ENCODE peak calls at places on chromosomes 11 and 22, in five cellular contexts. U is amygdala; V is substantia nigra; I is activated T-cell treated with anti-CD3 and anti-CD28 coated beads, Interleukin-2, amount 50 U/mL, for 4 hours; W is NCI-H524. R is an unnamed sample.
A peak's percentile ranks its signal among the peaks of the same experiment; 100 is the strongest.

GRCh38 chr11:11451501-11452005 is 98.5 kb upstream of the CSNK2A3 start:
- DNase-seq in U (no peak), V (no peak), I (no peak), W (no peak), R (no peak)

GRCh38 chr11:66237867-66238266 is 30.6 kb upstream of the RAB1B start:
- DNase-seq in U (no peak), V (no peak), I (no peak), W (no peak), R (no peak)

GRCh38 chr11:46122955-46123354 is 1.7 kb upstream of the PHF21A start:
- DNase-seq in U (no peak), V (no peak), I (no peak), W (no peak), R (no peak)

GRCh38 chr11:32231909-32232493 is 141.1 kb downstream of the RCN1 start:
- DNase-seq in U (no peak), V (no peak), I (no peak), W (peak; percentile 41), R (no peak)

GRCh38 chr11:123578778-123579481 is 75.5 kb downstream of the SCN3B start:
- DNase-seq in U (no peak), V (no peak), I (no peak), W (peak; percentile 85), R (no peak)

GRCh38 chr11:120235024-120235628 is 4.8 kb upstream of the POU2F3 start:
- DNase-seq in U (no peak), V (peak; percentile 18), I (peak; percentile 43), W (peak; percentile 64), R (no peak)

GRCh38 chr11:110968348-110969062 is 256.3 kb upstream of the ARHGAP20 start:
- DNase-seq in U (no peak), V (no peak), I (no peak), W (no peak), R (peak; percentile 7)

GRCh38 chr11:64237484-64237951 is 3.1 kb downstream of the VEGFB start:
- DNase-seq in U (no peak), V (no peak), I (no peak), W (no peak), R (no peak)

GRCh38 chr22:19750666-19751490 is 9.7 kb upstream of the TBX1 start:
- DNase-seq in U (no peak), V (no peak), I (no peak), W (no peak), R (no peak)

GRCh38 chr22:47153854-47154542 is 391.5 kb downstream of the TBC1D22A start:
- DNase-seq in U (no peak), V (no peak), I (no peak), W (no peak), R (no peak)